ENCODE peak calls at places on chromosome 9, in eight cellular contexts. Z is body of pancreas, R is HS-5, M is H9, J is NT2/D1, A is neural crest cell, P is hepatocyte, G is neural progenitor cell. F is an unnamed sample.

GRCh38 chr9:2000314-2000713 is 14.8 kb upstream of the SMARCA2 start:
- DNase-seq in A (no peak), P (no peak), R (no peak), M (no peak), J (no peak), G (no peak), Z (no peak), F (no peak)

GRCh38 chr9:85994191-85994590 is 53.2 kb downstream of the NAA35 start:
- DNase-seq in M (no peak), Z (no peak), R (no peak), G (no peak), P (no peak), A (no peak), J (no peak), F (no peak)

GRCh38 chr9:84617415-84617814 is 52.1 kb upstream of the NTRK2 start:
- DNase-seq in P (no peak), J (no peak), A (no peak), G (no peak), M (no peak), Z (no peak), R (no peak), F (no peak)

GRCh38 chr9:135030711-135031245 is 56.7 kb upstream of the OLFM1 start:
- DNase-seq in A (no peak), P (no peak), G (no peak), Z (no peak), R (no peak), M (no peak), J (no peak), F (no peak)

GRCh38 chr9:135526730-135527571 is 5.7 kb downstream of the LCN1 start:
- DNase-seq in M (peak), A (no peak), R (no peak), G (peak), J (no peak), Z (no peak), P (no peak), F (peak)

GRCh38 chr9:117218951-117219350 is 195.9 kb downstream of the ASTN2 start:
- DNase-seq in G (no peak), M (no peak), J (no peak), R (no peak), A (no peak), P (no peak), Z (no peak), F (no peak)

GRCh38 chr9:89038354-89039091 is 47.3 kb downstream of the S1PR3 start:
- DNase-seq in J (no peak), M (no peak), G (no peak), A (no peak), Z (no peak), R (peak), P (no peak), F (no peak)

GRCh38 chr9:134187110-134187531 is 22.8 kb upstream of the RNU6ATAC start:
- DNase-seq in M (no peak), Z (peak), P (no peak), R (no peak), J (no peak), G (no peak), A (no peak), F (peak)

GRCh38 chr9:18672706-18673105 is 198.8 kb downstream of the ADAMTSL1 start:
- DNase-seq in A (no peak), G (no peak), J (no peak), M (no peak), Z (no peak), P (no peak), R (no peak), F (no peak)

GRCh38 chr9:14827805-14828204 is 82.4 kb downstream of the FREM1 start:
- DNase-seq in G (no peak), R (no peak), Z (no peak), M (no peak), A (no peak), J (no peak), P (no peak), F (peak)

GRCh38 chr9:83706703-83707517 is 848 bp downstream of the UBQLN1 start:
- DNase-seq in A (peak), Z (peak), R (no peak), G (peak), J (peak), M (peak), P (peak), F (peak)

GRCh38 chr9:130866474-130866965 is 30.1 kb downstream of the QRFP start:
- DNase-seq in Z (peak), M (peak), J (peak), G (peak), R (peak), P (peak), A (peak), F (no peak)